ENCODE peak calls at places on chromosomes 13 and 19, in four cellular contexts. U, Z, L and B are unnamed samples.
A peak's percentile ranks its signal among the peaks of the same experiment; 100 is the strongest.

GRCh38 chr19:5150331-5150901 is 181.5 kb downstream of the KDM4B start:
- DNase-seq in U (no peak), Z (no peak), L (no peak), B (no peak)

GRCh38 chr13:70249332-70250064 is 141.2 kb upstream of the KLHL1 start:
- DNase-seq in U (no peak), Z (no peak), L (peak; percentile 78), B (no peak)

GRCh38 chr19:6776999-6777398 is 4.5 kb downstream of the VAV1 start:
- DNase-seq in U (no peak), Z (no peak), L (no peak), B (no peak)

GRCh38 chr13:56332671-56333070 is 808.0 kb upstream of the PRR20A start:
- DNase-seq in U (no peak), Z (no peak), L (no peak), B (no peak)

GRCh38 chr13:20209937-20210336 is 17.2 kb upstream of the GJB2 start:
- DNase-seq in U (no peak), Z (no peak), L (no peak), B (no peak)

GRCh38 chr13:47897411-47898050 is 103.5 kb downstream of the SUCLA2 start:
- DNase-seq in U (no peak), Z (peak; percentile 36), L (peak; percentile 75), B (peak; percentile 58)

GRCh38 chr13:106241974-106242373 is 293.5 kb downstream of the EFNB2 start:
- DNase-seq in U (no peak), Z (peak; percentile 2), L (no peak), B (no peak)

GRCh38 chr19:30253581-30253996 is 118.6 kb upstream of the ZNF536 start:
- DNase-seq in U (peak; percentile 89), Z (no peak), L (no peak), B (peak; percentile 5)

GRCh38 chr19:17752865-17753639 is 1.8 kb downstream of the FCHO1 start:
- DNase-seq in U (no peak), Z (no peak), L (no peak), B (no peak)

GRCh38 chr13:94620286-94620896 is 18.7 kb downstream of the GPR180 start:
- DNase-seq in U (peak; percentile 62), Z (peak; percentile 41), L (peak; percentile 72), B (peak; percentile 40)

GRCh38 chr13:110166598-110166997 is 140.4 kb downstream of the COL4A1 start:
- DNase-seq in U (peak; percentile 18), Z (peak; percentile 24), L (no peak), B (no peak)

GRCh38 chr19:3368848-3369336 is 2.5 kb downstream of the NFIC start:
- DNase-seq in U (peak; percentile 60), Z (peak; percentile 44), L (peak; percentile 65), B (peak; percentile 52)

GRCh38 chr13:25966086-25966485 is 85.7 kb downstream of the SHISA2 start:
- DNase-seq in U (no peak), Z (no peak), L (peak; percentile 47), B (no peak)

GRCh38 chr19:50772408-50773311 is 2.4 kb downstream of the GPR32 start:
- DNase-seq in U (peak; percentile 27), Z (peak; percentile 24), L (peak; percentile 28), B (peak; percentile 39)

GRCh38 chr19:4567584-4568071 is 8.1 kb upstream of the SEMA6B start:
- DNase-seq in U (peak; percentile 62), Z (peak; percentile 20), L (peak; percentile 65), B (peak; percentile 60)

GRCh38 chr13:71842003-71842402 is 25.0 kb downstream of the DACH1 start:
- DNase-seq in U (no peak), Z (no peak), L (no peak), B (no peak)

GRCh38 chr19:14110650-14111049 is 6.9 kb downstream of the PRKACA start:
- DNase-seq in U (no peak), Z (no peak), L (no peak), B (no peak)

GRCh38 chr19:14113762-14114414 is 3.7 kb downstream of the PRKACA start:
- DNase-seq in U (no peak), Z (no peak), L (no peak), B (no peak)

GRCh38 chr19:14111486-14111885 is 6.1 kb downstream of the PRKACA start:
- DNase-seq in U (no peak), Z (no peak), L (no peak), B (no peak)

GRCh38 chr19:14112809-14113385 is 4.7 kb downstream of the PRKACA start:
- DNase-seq in U (peak; percentile 54), Z (no peak), L (no peak), B (no peak)

DNA sequence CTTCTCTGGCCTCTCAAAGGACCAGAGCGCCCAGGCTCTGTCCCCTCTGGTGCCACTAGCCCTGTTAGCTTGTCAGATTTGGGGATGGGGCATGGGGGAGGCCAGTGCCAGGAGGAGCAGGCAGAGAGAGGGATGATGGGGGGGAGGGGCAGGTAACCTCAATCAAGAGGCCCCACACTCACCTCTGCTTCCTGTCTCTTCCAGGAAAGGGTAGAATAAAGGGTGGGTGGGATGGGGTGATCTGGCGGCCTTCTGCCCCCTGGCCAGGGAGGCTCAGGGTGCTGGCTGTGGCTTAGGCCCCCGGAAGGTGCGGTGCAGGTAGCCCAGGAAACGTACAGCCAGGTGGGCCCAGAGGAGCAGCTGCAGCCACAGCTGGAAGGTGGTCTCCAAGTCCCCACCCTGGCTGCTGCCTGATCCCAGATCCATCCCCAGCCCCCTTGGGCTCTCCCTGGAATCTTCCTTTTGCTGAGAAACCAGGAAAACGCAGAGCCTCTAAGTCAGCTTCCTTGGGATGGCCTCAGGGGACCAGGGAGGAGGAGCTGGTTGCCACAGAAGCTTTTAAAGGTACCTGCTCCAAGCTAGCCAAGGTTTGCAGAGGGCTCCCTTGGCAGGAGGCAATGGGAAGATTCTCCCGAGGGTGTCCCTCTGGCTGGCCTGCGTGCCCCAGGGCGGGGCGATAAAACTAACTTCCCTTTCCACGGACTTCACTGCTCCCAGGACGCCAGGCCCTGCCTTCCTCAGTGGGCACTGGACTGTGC is 5.3 kb downstream of the PRKACA start:
- DNase-seq in U (peak; percentile 41), Z (no peak), L (no peak), B (peak; percentile 44)
- H3K4me3 ChIP-seq in U (no peak overlapping the region), Z (no peak overlapping the region), L (peak overlapping the region; percentile 27), B (no peak overlapping the region)

GRCh38 chr13:33018886-33019285 is 2.7 kb downstream of the KL start:
- DNase-seq in U (no peak), Z (no peak), L (no peak), B (no peak)

GRCh38 chr13:33025220-33025744 is 9.1 kb downstream of the KL start:
- DNase-seq in U (no peak), Z (no peak), L (no peak), B (no peak)

GRCh38 chr13:33017410-33017929 is 1.2 kb downstream of the KL start:
- DNase-seq in U (no peak), Z (peak; percentile 6), L (peak; percentile 81), B (peak; percentile 65)

GRCh38 chr13:33026489-33027152 is 10.4 kb downstream of the KL start:
- DNase-seq in U (no peak), Z (no peak), L (no peak), B (no peak)

GRCh38 chr13:33022986-33023385 is 6.8 kb downstream of the KL start:
- DNase-seq in U (no peak), Z (no peak), L (no peak), B (no peak)
- TF ChIP-seq CTCF in U (no peak), Z (no peak), L (no peak), B (no peak)

GRCh38 chr13:85366759-85367417 is 432.3 kb downstream of the SLITRK6 start:
- DNase-seq in U (peak; percentile 12), Z (peak; percentile 52), L (peak; percentile 59), B (no peak)
- H3K4me3 ChIP-seq in U (no peak overlapping the region), Z (no peak overlapping the region), L (no peak overlapping the region), B (no peak overlapping the region)

GRCh38 chr19:35995655-35995993 is 636 bp downstream of the SDHAF1 start:
- DNase-seq in U (peak; percentile 56), Z (peak; percentile 8), L (peak; percentile 36), B (peak; percentile 28)
- TF ChIP-seq CTCF in U (no peak), Z (no peak), L (no peak), B (no peak)

DNA sequence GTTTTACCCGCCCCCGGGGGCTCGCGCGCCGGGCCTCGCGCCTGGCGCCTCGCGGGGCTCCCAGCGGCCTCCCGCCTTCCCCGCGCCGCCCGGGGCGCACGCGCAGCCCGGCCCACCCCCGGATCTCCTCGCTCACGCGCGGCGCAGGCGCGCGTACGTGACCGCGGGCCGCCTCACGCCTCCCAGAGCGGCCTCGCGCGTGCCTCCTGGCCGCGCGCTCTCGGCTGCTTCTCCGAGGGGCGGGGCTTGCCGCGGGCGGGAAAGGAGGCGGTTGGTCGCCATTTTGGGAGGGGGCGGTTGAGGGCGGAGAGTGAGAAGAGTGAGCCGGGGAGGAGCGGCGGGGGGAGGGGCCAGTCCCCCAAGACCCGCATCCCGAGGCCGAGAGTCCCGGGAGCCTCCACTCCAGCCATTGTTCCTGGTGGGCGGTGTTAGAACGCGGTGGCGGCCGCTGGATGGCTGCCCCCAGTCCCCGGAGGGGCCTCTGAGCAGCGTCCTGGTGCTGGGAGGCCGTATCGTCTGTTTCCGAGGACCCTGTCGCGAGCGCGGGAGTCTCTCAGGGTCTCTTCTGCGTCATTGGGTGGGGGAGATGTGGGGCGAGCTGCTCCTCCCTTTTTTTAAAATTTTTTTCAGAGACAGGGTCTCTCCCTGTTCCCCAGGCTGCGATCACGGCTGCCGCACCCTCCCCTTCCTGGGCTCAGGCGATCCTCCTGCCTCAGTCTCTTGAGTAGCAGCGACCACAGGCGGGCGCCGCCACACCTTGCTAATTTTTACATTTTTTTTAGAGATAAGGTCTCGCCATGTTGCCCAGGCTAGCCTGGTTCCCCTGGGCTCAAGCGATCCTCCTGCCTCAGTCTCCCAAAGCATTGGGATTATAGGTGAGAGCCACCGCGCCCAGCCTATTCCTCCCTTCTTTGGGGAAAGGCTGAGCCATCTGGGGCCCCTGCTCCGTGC is at the start of gene ZNF541:
- DNase-seq in U (peak; percentile 80), Z (peak; percentile 12), L (peak; percentile 61), B (peak; percentile 36)
- H3K4me3 ChIP-seq in U (peak within 1 kb of the TSS; percentile 33), Z (peak within 1 kb of the TSS; percentile 19), L (peak within 1 kb of the TSS; percentile 51), B (no peak within 1 kb of the TSS)